ENCODE peak calls at places on chromosomes 16 and 17, in six cellular contexts. Q is IMR-90, D is H1, O is neuronal stem cell, A is mesenchymal stem cell, U is H9. T is an unnamed sample.

GRCh38 chr16:88983771-88984687 is 7.0 kb upstream of the CBFA2T3 start:
- DNase-seq in Q (no peak), U (no peak), O (no peak), A (no peak), D (no peak), T (no peak)

GRCh38 chr17:41786227-41787020 is at the start of gene JUP:
- DNase-seq in D (peak; percentile 100), O (peak; percentile 99), U (peak; percentile 100), Q (peak; percentile 99), A (peak; percentile 100), T (peak; percentile 100)

GRCh38 chr17:83196973-83197880 is 117.8 kb downstream of the METRNL start:
- DNase-seq in A (no peak), Q (no peak), U (no peak), O (no peak), D (no peak), T (no peak)

GRCh38 chr16:27813591-27813990 is 249.9 kb downstream of the GSG1L start:
- DNase-seq in O (no peak), U (no peak), D (no peak), Q (no peak), A (no peak), T (no peak)

GRCh38 chr17:64504769-64505319 is 1.2 kb downstream of the DDX5 start:
- DNase-seq in A (peak; percentile 73), Q (peak; percentile 75), O (no peak), U (no peak), D (no peak), T (no peak)

GRCh38 chr17:4854181-4854681 is 21.1 kb downstream of the MINK1 start:
- DNase-seq in D (no peak), A (no peak), U (no peak), O (no peak), Q (peak; percentile 66), T (peak; percentile 51)

GRCh38 chr16:28168991-28169554 is 42.7 kb downstream of the XPO6 start:
- DNase-seq in U (no peak), A (no peak), O (no peak), Q (no peak), D (no peak), T (no peak)

GRCh38 chr16:50657251-50657650 is 23.9 kb downstream of the SNX20 start:
- DNase-seq in A (no peak), D (no peak), Q (no peak), U (no peak), O (no peak), T (no peak)

GRCh38 chr17:6506679-6507231 is 49.6 kb downstream of the PITPNM3 start:
- DNase-seq in U (no peak), A (no peak), O (no peak), Q (no peak), D (no peak), T (no peak)

GRCh38 chr17:39605492-39606433 is 2.0 kb downstream of the NEUROD2 start:
- DNase-seq in O (no peak), Q (no peak), U (peak; percentile 72), A (peak; percentile 35), D (peak; percentile 81), T (no peak)

GRCh38 chr16:48197294-48197693 is 41.5 kb upstream of the ABCC12 start:
- DNase-seq in A (no peak), Q (no peak), D (no peak), U (no peak), O (no peak), T (no peak)

GRCh38 chr16:59878479-59878878 is 1144.4 kb upstream of the GOT2 start:
- DNase-seq in A (no peak), U (no peak), Q (peak; percentile 4), O (no peak), D (no peak), T (no peak)

GRCh38 chr17:56638536-56639177 is 45.2 kb downstream of the NOG start:
- DNase-seq in D (no peak), A (no peak), U (no peak), O (no peak), Q (no peak), T (peak; percentile 77)

GRCh38 chr16:86734559-86735480 is 156.5 kb downstream of the FOXL1 start:
- DNase-seq in Q (no peak), A (no peak), U (peak; percentile 52), O (no peak), D (no peak), T (no peak)

GRCh38 chr17:19579867-19580565 is 46.4 kb downstream of the SLC47A1 start:
- DNase-seq in O (no peak), Q (no peak), D (no peak), U (peak; percentile 54), A (no peak), T (no peak)

GRCh38 chr17:72812823-72813222 is 279.7 kb downstream of the SLC39A11 start:
- DNase-seq in O (no peak), Q (peak; percentile 86), D (no peak), A (peak; percentile 1), U (no peak), T (no peak)

GRCh38 chr17:33901085-33901484 is 354.0 kb upstream of the CCL2 start:
- DNase-seq in D (no peak), Q (no peak), U (no peak), A (no peak), O (no peak), T (no peak)

DNA sequence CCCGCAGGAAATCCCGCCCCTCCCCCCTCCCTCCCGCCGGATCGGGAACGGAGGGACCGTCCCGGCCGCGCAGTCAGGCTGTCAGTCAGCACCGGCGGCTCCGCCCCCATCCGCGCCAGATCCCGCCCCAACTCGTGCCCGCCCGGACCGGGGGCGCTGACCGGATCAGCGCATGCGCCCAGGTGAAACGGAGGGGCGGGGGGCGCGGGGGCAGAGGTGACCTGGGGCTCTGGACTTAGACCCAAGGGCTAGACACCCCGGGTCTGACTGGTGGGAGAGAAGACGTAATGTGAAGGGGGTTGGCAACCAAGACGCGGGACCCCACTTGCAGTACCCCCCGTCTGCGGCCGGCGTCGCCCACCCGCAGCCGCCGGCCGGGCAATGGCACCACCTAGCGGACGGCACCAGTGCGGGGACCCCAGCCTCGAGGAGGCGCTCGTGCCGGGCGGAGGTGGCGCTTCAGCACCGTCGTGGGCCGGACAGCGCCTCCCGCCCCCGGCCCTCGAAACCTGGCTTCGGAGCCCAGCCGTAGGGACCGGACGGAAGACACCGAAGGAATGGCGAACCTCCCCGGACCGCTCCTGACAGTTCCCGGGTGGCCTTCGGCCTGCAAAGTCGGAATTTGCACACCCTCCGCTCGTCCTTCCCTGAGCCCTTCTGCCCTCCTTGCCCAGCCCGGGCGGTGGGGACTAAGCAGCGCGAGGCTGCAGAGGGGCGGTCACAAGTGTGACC is at the start of gene CASKIN2:
- DNase-seq in D (peak; percentile 99), U (peak; percentile 98), O (peak; percentile 95), Q (peak; percentile 86), A (peak; percentile 89), T (peak; percentile 80)
- H3K4ac ChIP-seq in D (peak within 1 kb of the TSS; percentile 78), U (no peak within 1 kb of the TSS), O (no peak within 1 kb of the TSS), Q (peak within 1 kb of the TSS; percentile 71), A (peak within 1 kb of the TSS; percentile 91), T (peak within 1 kb of the TSS; percentile 66)

GRCh38 chr16:6714510-6714909 is 618.1 kb upstream of the RBFOX1 start:
- DNase-seq in Q (no peak), U (no peak), A (no peak), O (no peak), D (no peak), T (no peak)

GRCh38 chr16:6704306-6704705 is 628.3 kb upstream of the RBFOX1 start:
- DNase-seq in U (no peak), A (no peak), O (no peak), D (no peak), Q (no peak), T (no peak)

GRCh38 chr16:6709736-6710135 is 622.9 kb upstream of the RBFOX1 start:
- DNase-seq in D (no peak), O (no peak), Q (no peak), A (no peak), U (no peak), T (no peak)
- H3K14ac ChIP-seq in D (no peak overlapping the region), O (no peak overlapping the region), Q (no peak overlapping the region), A (no peak overlapping the region), U (no peak overlapping the region), T (no peak overlapping the region)

GRCh38 chr17:81034779-81035388 is at the start of gene BAIAP2:
- DNase-seq in Q (peak; percentile 90), U (peak; percentile 98), A (peak; percentile 93), D (peak; percentile 97), O (peak; percentile 95), T (peak; percentile 87)

GRCh38 chr17:81037783-81038733 is 3.1 kb downstream of the BAIAP2 start:
- DNase-seq in Q (no peak), O (no peak), U (peak; percentile 53), D (no peak), A (peak; percentile 18), T (peak; percentile 39)

GRCh38 chr17:81037026-81037782 is 2.3 kb downstream of the BAIAP2 start:
- DNase-seq in Q (no peak), O (no peak), A (peak; percentile 26), U (no peak), D (no peak), T (peak; percentile 97)

GRCh38 chr17:81035389-81036127 is 607 bp downstream of the BAIAP2 start:
- DNase-seq in A (peak; percentile 46), D (peak; percentile 65), U (no peak), Q (no peak), O (no peak), T (peak; percentile 42)

DNA sequence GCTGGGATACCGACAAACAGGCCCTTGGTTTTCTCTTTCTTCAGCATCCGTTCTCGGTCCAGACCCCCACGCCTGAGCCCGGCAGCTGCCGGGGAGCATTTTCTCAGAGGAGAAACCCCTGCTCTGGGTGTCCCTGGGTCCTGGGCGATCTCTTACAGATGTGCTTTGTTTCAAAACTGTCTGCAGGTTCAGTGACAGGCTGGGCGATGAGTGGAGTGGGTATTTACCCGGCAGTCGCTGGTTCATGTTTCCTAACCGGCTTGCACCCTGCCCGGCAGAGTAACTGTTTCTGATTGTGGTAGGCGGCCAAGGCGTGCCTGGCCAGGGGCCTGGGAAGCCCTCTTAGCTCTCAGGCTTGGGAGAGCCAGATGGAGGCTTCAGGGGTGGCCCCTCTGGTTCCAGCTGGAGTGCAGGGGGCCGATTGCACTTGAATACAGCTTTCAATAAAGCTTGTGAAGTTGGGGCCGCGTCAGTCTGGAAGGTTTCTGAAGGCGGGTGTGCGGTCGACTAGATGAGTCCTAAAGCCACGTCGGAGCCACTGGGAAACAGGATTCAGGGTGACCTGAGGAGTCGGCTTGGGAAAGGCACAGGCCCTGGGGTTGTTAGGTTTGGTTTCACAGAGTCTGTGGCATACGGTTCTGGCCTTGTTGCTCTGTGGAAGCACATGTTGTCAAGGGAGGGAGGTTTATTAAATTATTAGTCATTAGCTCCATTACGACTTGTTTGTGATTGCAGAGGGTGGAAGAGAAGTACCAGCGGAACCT is 1.4 kb downstream of the BAIAP2 start:
- DNase-seq in U (no peak), D (no peak), Q (no peak), A (peak; percentile 28), O (no peak), T (peak; percentile 36)
- H3K23ac ChIP-seq in U (no peak overlapping the region), D (no peak overlapping the region), Q (no peak overlapping the region), A (no peak overlapping the region), O (peak overlapping the region; percentile 4), T (no peak overlapping the region)

DNA sequence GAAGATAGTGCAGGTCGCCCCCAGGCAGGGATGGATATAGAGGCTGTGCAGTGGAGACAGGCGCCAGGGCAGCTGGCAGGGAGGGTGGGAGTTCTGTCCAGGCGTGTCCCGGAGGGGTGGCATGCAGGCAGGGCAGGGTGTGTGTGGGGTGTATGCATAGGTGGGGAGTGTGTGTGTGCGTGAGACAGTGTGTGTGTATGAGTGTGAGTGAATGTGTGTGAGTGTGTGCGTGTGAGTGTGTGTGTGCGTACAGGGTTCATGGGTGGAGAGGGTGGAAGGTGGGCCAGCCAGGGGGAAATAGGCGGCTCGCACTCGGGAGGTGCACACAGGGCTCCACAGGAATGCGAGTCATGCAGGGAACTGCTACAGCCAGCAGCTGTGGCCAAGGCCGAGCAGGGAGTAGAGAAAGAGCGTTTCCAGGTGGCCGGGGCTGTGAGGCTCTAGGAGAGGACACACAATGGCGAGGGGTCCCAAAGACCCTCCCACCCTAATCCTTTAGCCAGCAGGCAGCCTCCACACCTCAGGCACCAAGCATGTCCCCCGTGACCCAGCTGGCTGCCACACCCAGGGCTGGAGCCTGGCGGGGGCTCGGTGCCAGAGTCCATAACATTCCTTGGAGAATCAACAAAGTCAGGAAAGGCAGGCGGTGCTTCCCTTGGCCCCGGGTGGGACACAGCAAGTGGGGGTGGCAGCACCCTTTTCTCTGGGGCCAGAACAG is 4.6 kb downstream of the PLCD3 start:
- DNase-seq in D (no peak), U (peak; percentile 74), Q (peak; percentile 42), O (no peak), A (peak; percentile 57), T (peak; percentile 33)
- H3K4ac ChIP-seq in D (peak overlapping the region; percentile 72), U (no peak overlapping the region), Q (peak overlapping the region; percentile 98), O (peak overlapping the region; percentile 57), A (peak overlapping the region; percentile 52), T (no peak overlapping the region)

T was measured in trophoblast cell.